ENCODE peak calls at places on chromosomes 12 and 14, in eight cellular contexts. One of them, this sample, is unnamed.

GRCh38 chr14:93926873-93927571 is at the start of gene FAM181A:
- DNase-seq in brain microvascular endothelial cell: no peak
- DNase-seq in HFF-Myc: no peak
- DNase-seq in colonic mucosa: no peak
- DNase-seq in fibroblast of mammary gland: no peak
- DNase-seq in upper lobe of right lung: peak
- DNase-seq in Calu3: no peak
- DNase-seq in fibroblast of the aortic adventitia: no peak
- DNase-seq in this sample: no peak

GRCh38 chr12:55132816-55133215 is 6.6 kb downstream of the OR9K2 start:
- DNase-seq in brain microvascular endothelial cell: no peak
- DNase-seq in HFF-Myc: no peak
- DNase-seq in colonic mucosa: no peak
- DNase-seq in fibroblast of mammary gland: no peak
- DNase-seq in upper lobe of right lung: no peak
- DNase-seq in Calu3: no peak
- DNase-seq in fibroblast of the aortic adventitia: no peak
- DNase-seq in this sample: no peak

GRCh38 chr12:79685068-79685467 is 5.7 kb downstream of the PAWR start:
- DNase-seq in brain microvascular endothelial cell: no peak
- DNase-seq in HFF-Myc: no peak
- DNase-seq in colonic mucosa: no peak
- DNase-seq in fibroblast of mammary gland: peak
- DNase-seq in upper lobe of right lung: no peak
- DNase-seq in Calu3: no peak
- DNase-seq in fibroblast of the aortic adventitia: peak
- DNase-seq in this sample: no peak

GRCh38 chr14:74922752-74923401 is at the start of gene RPS6KL1:
- DNase-seq in brain microvascular endothelial cell: peak
- DNase-seq in HFF-Myc: no peak
- DNase-seq in colonic mucosa: peak
- DNase-seq in fibroblast of mammary gland: peak
- DNase-seq in upper lobe of right lung: peak
- DNase-seq in Calu3: peak
- DNase-seq in fibroblast of the aortic adventitia: peak
- DNase-seq in this sample: peak

GRCh38 chr14:45698462-45699134 is 445.6 kb upstream of the MIS18BP1 start:
- DNase-seq in brain microvascular endothelial cell: no peak
- DNase-seq in HFF-Myc: no peak
- DNase-seq in colonic mucosa: peak
- DNase-seq in fibroblast of mammary gland: no peak
- DNase-seq in upper lobe of right lung: no peak
- DNase-seq in Calu3: peak
- DNase-seq in fibroblast of the aortic adventitia: no peak
- DNase-seq in this sample: no peak

GRCh38 chr12:48296586-48297396 is 53.9 kb downstream of the ZNF641 start:
- DNase-seq in brain microvascular endothelial cell: peak
- DNase-seq in HFF-Myc: peak
- DNase-seq in colonic mucosa: peak
- DNase-seq in fibroblast of mammary gland: peak
- DNase-seq in upper lobe of right lung: peak
- DNase-seq in Calu3: peak
- DNase-seq in fibroblast of the aortic adventitia: peak
- DNase-seq in this sample: no peak

GRCh38 chr12:22231836-22232235 is 102.7 kb downstream of the ST8SIA1 start:
- DNase-seq in brain microvascular endothelial cell: no peak
- DNase-seq in HFF-Myc: no peak
- DNase-seq in colonic mucosa: no peak
- DNase-seq in fibroblast of mammary gland: peak
- DNase-seq in upper lobe of right lung: no peak
- DNase-seq in Calu3: no peak
- DNase-seq in fibroblast of the aortic adventitia: no peak
- DNase-seq in this sample: no peak

GRCh38 chr12:67067453-67068203 is 201.5 kb upstream of the CAND1 start:
- DNase-seq in brain microvascular endothelial cell: no peak
- DNase-seq in HFF-Myc: no peak
- DNase-seq in colonic mucosa: no peak
- DNase-seq in fibroblast of mammary gland: no peak
- DNase-seq in upper lobe of right lung: no peak
- DNase-seq in Calu3: no peak
- DNase-seq in fibroblast of the aortic adventitia: no peak
- DNase-seq in this sample: no peak

GRCh38 chr14:65101631-65102440 is 481 bp downstream of the MAX start:
- DNase-seq in brain microvascular endothelial cell: no peak
- DNase-seq in HFF-Myc: no peak
- DNase-seq in colonic mucosa: peak
- DNase-seq in fibroblast of mammary gland: no peak
- DNase-seq in upper lobe of right lung: peak
- DNase-seq in Calu3: peak
- DNase-seq in fibroblast of the aortic adventitia: no peak
- DNase-seq in this sample: no peak

GRCh38 chr12:16224196-16224595 is 53.3 kb downstream of the SLC15A5 start:
- DNase-seq in brain microvascular endothelial cell: no peak
- DNase-seq in HFF-Myc: no peak
- DNase-seq in colonic mucosa: no peak
- DNase-seq in fibroblast of mammary gland: no peak
- DNase-seq in upper lobe of right lung: no peak
- DNase-seq in Calu3: no peak
- DNase-seq in fibroblast of the aortic adventitia: no peak
- DNase-seq in this sample: no peak

GRCh38 chr12:30963709-30964564 is 37.4 kb downstream of the TSPAN11 start:
- DNase-seq in brain microvascular endothelial cell: no peak
- DNase-seq in HFF-Myc: no peak
- DNase-seq in colonic mucosa: no peak
- DNase-seq in fibroblast of mammary gland: no peak
- DNase-seq in upper lobe of right lung: peak
- DNase-seq in Calu3: no peak
- DNase-seq in fibroblast of the aortic adventitia: no peak
- DNase-seq in this sample: no peak

GRCh38 chr12:19239046-19239445 is 109.5 kb downstream of the PLEKHA5 start:
- DNase-seq in brain microvascular endothelial cell: no peak
- DNase-seq in HFF-Myc: no peak
- DNase-seq in colonic mucosa: no peak
- DNase-seq in fibroblast of mammary gland: no peak
- DNase-seq in upper lobe of right lung: no peak
- DNase-seq in Calu3: no peak
- DNase-seq in fibroblast of the aortic adventitia: no peak
- DNase-seq in this sample: no peak

GRCh38 chr12:12788675-12789368 is 3.4 kb downstream of the APOLD1 start:
- DNase-seq in brain microvascular endothelial cell: no peak
- DNase-seq in HFF-Myc: peak
- DNase-seq in colonic mucosa: peak
- DNase-seq in fibroblast of mammary gland: peak
- DNase-seq in upper lobe of right lung: no peak
- DNase-seq in Calu3: peak
- DNase-seq in fibroblast of the aortic adventitia: peak
- DNase-seq in this sample: peak

GRCh38 chr12:114735680-114736374 is 51.9 kb upstream of the TBX3 start:
- DNase-seq in brain microvascular endothelial cell: no peak
- DNase-seq in HFF-Myc: no peak
- DNase-seq in colonic mucosa: peak
- DNase-seq in fibroblast of mammary gland: no peak
- DNase-seq in upper lobe of right lung: no peak
- DNase-seq in Calu3: no peak
- DNase-seq in fibroblast of the aortic adventitia: no peak
- DNase-seq in this sample: no peak

GRCh38 chr12:52278530-52278929 is 4.1 kb downstream of the KRT86 start:
- DNase-seq in brain microvascular endothelial cell: no peak
- DNase-seq in HFF-Myc: no peak
- DNase-seq in colonic mucosa: no peak
- DNase-seq in fibroblast of mammary gland: no peak
- DNase-seq in upper lobe of right lung: no peak
- DNase-seq in Calu3: no peak
- DNase-seq in fibroblast of the aortic adventitia: no peak
- DNase-seq in this sample: no peak

DNA sequence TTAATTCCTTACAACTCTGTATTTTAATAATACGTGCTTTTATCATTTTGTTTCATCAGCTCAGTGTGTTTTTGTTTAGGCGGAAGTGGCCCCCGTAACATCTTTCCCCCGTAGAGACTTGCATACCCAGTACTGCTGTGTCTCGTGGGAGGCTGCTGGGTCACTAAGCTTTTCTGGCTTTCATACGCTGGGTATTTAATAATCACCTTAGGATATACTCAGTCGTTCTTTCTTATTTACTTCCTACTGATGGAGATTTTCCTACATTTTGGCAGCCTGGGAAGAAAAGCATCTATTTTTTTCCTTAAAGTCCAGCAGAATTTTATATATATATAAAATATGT is 26.6 kb downstream of the SFSWAP start:
- DNase-seq in brain microvascular endothelial cell: no peak
- DNase-seq in HFF-Myc: no peak
- DNase-seq in colonic mucosa: no peak
- DNase-seq in fibroblast of mammary gland: no peak
- DNase-seq in upper lobe of right lung: no peak
- DNase-seq in Calu3: no peak
- DNase-seq in fibroblast of the aortic adventitia: no peak
- DNase-seq in this sample: no peak
- TF ChIP-seq CTCF in brain microvascular endothelial cell: no peak
- TF ChIP-seq CTCF in HFF-Myc: no peak
- TF ChIP-seq CTCF in colonic mucosa: no peak
- TF ChIP-seq CTCF in fibroblast of mammary gland: no peak
- TF ChIP-seq CTCF in upper lobe of right lung: no peak
- TF ChIP-seq CTCF in Calu3: no peak
- TF ChIP-seq CTCF in fibroblast of the aortic adventitia: no peak
- TF ChIP-seq CTCF in this sample: no peak

DNA sequence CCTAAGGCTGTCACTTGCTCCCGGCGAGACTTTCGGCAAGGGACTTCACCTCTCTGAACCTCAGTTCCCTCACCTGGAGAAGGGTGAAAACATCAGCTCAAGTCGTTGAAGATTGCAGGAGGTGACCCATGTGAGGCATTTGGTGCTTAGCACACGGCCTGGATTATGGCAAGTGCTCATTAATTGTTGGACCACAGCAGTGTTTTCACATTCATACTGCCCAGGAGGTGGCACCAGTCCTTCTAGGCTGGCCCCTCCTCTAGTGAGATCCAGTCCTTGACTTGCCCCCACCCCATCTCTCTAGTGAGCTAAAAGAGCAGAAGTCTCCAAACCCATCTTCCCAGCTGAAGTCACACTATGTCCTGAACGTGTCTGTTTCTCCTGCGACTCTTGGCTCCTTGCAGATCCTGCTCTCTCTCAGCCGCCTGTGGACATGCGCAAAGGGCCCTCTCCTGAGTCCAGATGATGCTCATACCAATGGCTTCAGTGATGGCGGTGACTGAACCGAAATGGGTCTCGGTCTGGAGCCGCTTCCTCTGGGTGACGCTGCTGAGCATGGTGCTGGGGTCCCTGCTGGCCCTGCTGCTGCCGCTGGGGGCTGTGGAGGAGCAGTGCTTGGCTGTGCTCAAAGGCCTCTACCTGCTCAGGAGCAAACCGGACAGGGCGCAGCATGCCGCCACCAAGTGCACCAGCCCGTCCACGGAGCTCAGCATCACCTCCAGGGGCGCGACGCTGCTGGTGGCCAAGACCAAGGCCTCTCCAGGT is 1.6 kb downstream of the FICD start:
- DNase-seq in brain microvascular endothelial cell: no peak
- DNase-seq in HFF-Myc: no peak
- DNase-seq in colonic mucosa: no peak
- DNase-seq in fibroblast of mammary gland: peak
- DNase-seq in upper lobe of right lung: no peak
- DNase-seq in Calu3: no peak
- DNase-seq in fibroblast of the aortic adventitia: no peak
- DNase-seq in this sample: no peak
- TF ChIP-seq CTCF in brain microvascular endothelial cell: peak
- TF ChIP-seq CTCF in HFF-Myc: peak
- TF ChIP-seq CTCF in colonic mucosa: no peak
- TF ChIP-seq CTCF in fibroblast of mammary gland: no peak
- TF ChIP-seq CTCF in upper lobe of right lung: no peak
- TF ChIP-seq CTCF in Calu3: no peak
- TF ChIP-seq CTCF in fibroblast of the aortic adventitia: no peak
- TF ChIP-seq CTCF in this sample: no peak

GRCh38 chr12:44968960-44969359 is 81.9 kb downstream of the DBX2 start:
- DNase-seq in brain microvascular endothelial cell: no peak
- DNase-seq in HFF-Myc: no peak
- DNase-seq in colonic mucosa: no peak
- DNase-seq in fibroblast of mammary gland: no peak
- DNase-seq in upper lobe of right lung: no peak
- DNase-seq in Calu3: no peak
- DNase-seq in fibroblast of the aortic adventitia: no peak
- DNase-seq in this sample: no peak

GRCh38 chr12:44976246-44976645 is 74.7 kb downstream of the DBX2 start:
- DNase-seq in brain microvascular endothelial cell: no peak
- DNase-seq in HFF-Myc: no peak
- DNase-seq in colonic mucosa: no peak
- DNase-seq in fibroblast of mammary gland: peak
- DNase-seq in upper lobe of right lung: no peak
- DNase-seq in Calu3: no peak
- DNase-seq in fibroblast of the aortic adventitia: peak
- DNase-seq in this sample: no peak

DNA sequence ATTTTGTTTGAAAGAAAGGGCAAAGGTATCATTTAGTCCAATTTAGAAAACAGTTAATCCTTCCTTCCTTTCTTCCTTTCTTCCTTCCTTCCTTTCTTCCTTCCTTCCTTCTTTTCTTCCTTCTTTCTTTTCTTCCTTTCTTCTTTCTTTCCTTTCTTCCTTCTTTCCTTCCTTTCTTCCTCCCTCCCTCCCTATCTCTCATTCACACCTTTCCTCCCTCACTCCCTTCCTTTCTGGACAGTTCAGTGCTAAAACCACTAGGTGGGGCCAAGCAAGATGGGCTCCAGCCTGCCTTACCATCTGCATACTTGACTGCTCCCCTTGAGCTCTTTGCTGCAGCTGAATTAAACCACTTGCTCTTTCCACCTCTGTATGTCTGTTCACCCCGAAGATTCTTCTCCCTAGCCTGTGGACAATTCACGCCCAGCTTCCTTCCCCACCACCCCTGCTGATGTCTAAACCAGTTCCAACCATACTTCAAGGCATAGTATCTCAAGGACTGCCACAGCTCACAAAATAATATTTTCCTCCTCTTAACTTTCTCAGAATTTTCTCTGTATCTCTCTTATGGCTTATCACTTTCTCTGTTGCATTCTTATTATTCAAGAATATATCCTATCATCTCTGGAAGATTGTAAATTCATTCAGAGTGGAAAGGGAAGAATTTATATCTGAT is 78.0 kb downstream of the DBX2 start:
- DNase-seq in brain microvascular endothelial cell: no peak
- DNase-seq in HFF-Myc: no peak
- DNase-seq in colonic mucosa: no peak
- DNase-seq in fibroblast of mammary gland: peak
- DNase-seq in upper lobe of right lung: no peak
- DNase-seq in Calu3: peak
- DNase-seq in fibroblast of the aortic adventitia: peak
- DNase-seq in this sample: no peak
- TF ChIP-seq CTCF in brain microvascular endothelial cell: peak
- TF ChIP-seq CTCF in HFF-Myc: peak
- TF ChIP-seq CTCF in colonic mucosa: no peak
- TF ChIP-seq CTCF in fibroblast of mammary gland: peak
- TF ChIP-seq CTCF in upper lobe of right lung: peak
- TF ChIP-seq CTCF in Calu3: peak
- TF ChIP-seq CTCF in fibroblast of the aortic adventitia: peak
- TF ChIP-seq CTCF in this sample: no peak

DNA sequence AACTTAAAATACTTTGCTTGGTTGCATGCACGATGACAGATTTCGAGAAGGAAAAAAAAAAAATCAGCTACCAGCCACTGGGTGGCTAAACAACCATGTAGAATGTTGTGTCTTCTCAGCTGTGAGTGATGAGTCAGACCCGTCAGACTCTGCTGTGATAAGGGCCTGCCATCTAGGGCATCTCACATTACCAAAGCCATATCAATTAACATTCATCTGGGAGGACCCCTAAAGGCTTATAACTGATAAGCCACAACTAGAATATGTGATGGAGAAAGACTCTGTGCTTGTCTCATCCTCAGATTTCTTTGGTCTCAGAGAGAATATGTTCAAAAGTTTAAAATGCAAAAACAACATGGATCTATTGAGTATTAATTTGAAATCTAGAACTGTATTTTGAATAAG is 111.5 kb downstream of the PAX9 start:
- DNase-seq in brain microvascular endothelial cell: peak
- DNase-seq in HFF-Myc: no peak
- DNase-seq in colonic mucosa: no peak
- DNase-seq in fibroblast of mammary gland: peak
- DNase-seq in upper lobe of right lung: no peak
- DNase-seq in Calu3: peak
- DNase-seq in fibroblast of the aortic adventitia: no peak
- DNase-seq in this sample: no peak
- TF ChIP-seq CTCF in brain microvascular endothelial cell: peak
- TF ChIP-seq CTCF in HFF-Myc: no peak
- TF ChIP-seq CTCF in colonic mucosa: no peak
- TF ChIP-seq CTCF in fibroblast of mammary gland: no peak
- TF ChIP-seq CTCF in upper lobe of right lung: no peak
- TF ChIP-seq CTCF in Calu3: no peak
- TF ChIP-seq CTCF in fibroblast of the aortic adventitia: no peak
- TF ChIP-seq CTCF in this sample: no peak